ENCODE peak calls at places on chromosomes 12 and 14, in four cellular contexts. G, M, D and U are unnamed samples.
A peak's percentile ranks its signal among the peaks of the same experiment; 100 is the strongest.

GRCh38 chr14:55160989-55161388 is 30.4 kb downstream of the DLGAP5 start:
- DNase-seq in G (no peak), M (no peak), D (no peak), U (no peak)

GRCh38 chr12:42213023-42213422 is 25.0 kb downstream of the YAF2 start:
- DNase-seq in G (no peak), M (no peak), D (no peak), U (no peak)

GRCh38 chr12:1845427-1845826 is 25.1 kb downstream of the LRTM2 start:
- DNase-seq in G (no peak), M (no peak), D (no peak), U (no peak)

GRCh38 chr14:70245026-70245425 is 56.3 kb upstream of the SLC8A3 start:
- DNase-seq in G (no peak), M (no peak), D (no peak), U (no peak)

GRCh38 chr14:90409209-90409730 is 12.4 kb downstream of the CALM1 start:
- DNase-seq in G (no peak), M (no peak), D (no peak), U (no peak)

GRCh38 chr12:21607701-21608100 is 3.1 kb upstream of the GYS2 start:
- DNase-seq in G (no peak), M (no peak), D (no peak), U (no peak)

GRCh38 chr12:23949212-23950010 is at the start of gene SOX5:
- DNase-seq in G (no peak), M (peak; percentile 20), D (no peak), U (no peak)

GRCh38 chr12:11834104-11834812 is 184.8 kb downstream of the ETV6 start:
- DNase-seq in G (no peak), M (no peak), D (no peak), U (no peak)

GRCh38 chr12:9869307-9870161 is at the start of gene CLEC2B:
- DNase-seq in G (peak; percentile 40), M (no peak), D (no peak), U (peak; percentile 17)

GRCh38 chr14:86257973-86258372 is 728.0 kb downstream of the FLRT2 start:
- DNase-seq in G (no peak), M (no peak), D (no peak), U (no peak)

GRCh38 chr12:58967551-58967950 is 47.2 kb upstream of the LRIG3 start:
- DNase-seq in G (no peak), M (no peak), D (no peak), U (no peak)

GRCh38 chr12:28540324-28540714 is 350.1 kb downstream of the CCDC91 start:
- DNase-seq in G (no peak), M (no peak), D (no peak), U (no peak)

GRCh38 chr12:28537474-28537873 is 347.2 kb downstream of the CCDC91 start:
- DNase-seq in G (no peak), M (no peak), D (no peak), U (no peak)

GRCh38 chr12:28539691-28540323 is 349.6 kb downstream of the CCDC91 start:
- DNase-seq in G (no peak), M (no peak), D (no peak), U (no peak)

GRCh38 chr12:28535216-28535615 is 345.0 kb downstream of the CCDC91 start:
- DNase-seq in G (no peak), M (no peak), D (no peak), U (no peak)

GRCh38 chr12:28536088-28536487 is 345.8 kb downstream of the CCDC91 start:
- DNase-seq in G (no peak), M (no peak), D (no peak), U (peak; percentile 22)
- TF ChIP-seq SPI1 in G (no peak), M (no peak), D (no peak), U (no peak)

GRCh38 chr14:34833545-34834523 is 41.3 kb downstream of the BAZ1A start:
- DNase-seq in G (no peak), M (no peak), D (no peak), U (peak; percentile 52)
- TF ChIP-seq SPI1 in G (no peak), M (no peak), D (no peak), U (no peak)

GRCh38 chr12:28099862-28100261 is 90.4 kb upstream of the CCDC91 start:
- DNase-seq in G (no peak), M (no peak), D (no peak), U (no peak)
- TF ChIP-seq SPI1 in G (no peak), M (no peak), D (no peak), U (no peak)

GRCh38 chr14:67137744-67138371 is 51.4 kb upstream of the GARIN2 start:
- DNase-seq in G (no peak), M (no peak), D (no peak), U (no peak)
- TF ChIP-seq SPI1 in G (no peak), M (no peak), D (no peak), U (no peak)

DNA sequence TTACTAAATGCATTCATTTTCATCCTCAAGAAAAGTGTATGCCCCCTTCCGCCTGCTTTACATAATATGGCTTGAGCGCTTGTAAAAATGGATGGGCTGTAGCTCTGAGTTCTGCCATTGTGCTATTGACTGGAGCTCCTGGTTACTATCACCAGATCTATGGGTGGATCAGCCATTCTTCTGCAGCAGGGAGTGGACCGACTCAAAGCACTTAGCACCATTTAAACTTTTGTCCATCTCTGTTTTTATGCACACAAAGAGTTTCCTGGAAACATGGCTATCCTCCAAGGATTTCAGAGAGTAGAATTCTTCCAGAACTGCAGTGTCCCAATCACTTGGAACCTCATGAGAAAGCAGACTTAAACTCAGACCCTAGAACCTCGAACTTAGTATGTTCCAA is 4.5 kb upstream of the NUMB start:
- DNase-seq in G (no peak), M (peak; percentile 8), D (no peak), U (no peak)
- TF ChIP-seq SPI1 in G (no peak), M (no peak), D (no peak), U (no peak)

DNA sequence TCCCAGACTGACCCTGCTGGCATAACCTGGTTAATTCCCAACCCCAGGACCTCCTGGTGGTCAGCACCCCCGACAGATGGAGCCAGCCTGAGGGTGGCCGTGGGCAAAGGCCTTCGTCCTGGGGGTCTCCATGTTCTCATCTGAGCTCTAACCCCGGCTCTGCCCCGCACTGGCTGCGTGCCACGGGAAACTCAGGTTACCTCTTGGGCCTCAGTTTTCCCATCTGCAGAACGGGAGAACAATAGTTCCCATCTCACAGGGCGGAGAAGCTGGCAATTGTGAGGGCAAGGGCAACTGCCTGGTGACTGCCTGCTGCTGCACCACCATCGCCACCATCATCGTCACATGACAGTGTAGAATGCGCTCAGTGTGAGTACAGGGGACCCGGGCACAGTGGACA is 77.9 kb downstream of the RFLNA start:
- DNase-seq in G (no peak), M (no peak), D (no peak), U (no peak)
- TF ChIP-seq SPI1 in G (no peak), M (no peak), D (no peak), U (no peak)

DNA sequence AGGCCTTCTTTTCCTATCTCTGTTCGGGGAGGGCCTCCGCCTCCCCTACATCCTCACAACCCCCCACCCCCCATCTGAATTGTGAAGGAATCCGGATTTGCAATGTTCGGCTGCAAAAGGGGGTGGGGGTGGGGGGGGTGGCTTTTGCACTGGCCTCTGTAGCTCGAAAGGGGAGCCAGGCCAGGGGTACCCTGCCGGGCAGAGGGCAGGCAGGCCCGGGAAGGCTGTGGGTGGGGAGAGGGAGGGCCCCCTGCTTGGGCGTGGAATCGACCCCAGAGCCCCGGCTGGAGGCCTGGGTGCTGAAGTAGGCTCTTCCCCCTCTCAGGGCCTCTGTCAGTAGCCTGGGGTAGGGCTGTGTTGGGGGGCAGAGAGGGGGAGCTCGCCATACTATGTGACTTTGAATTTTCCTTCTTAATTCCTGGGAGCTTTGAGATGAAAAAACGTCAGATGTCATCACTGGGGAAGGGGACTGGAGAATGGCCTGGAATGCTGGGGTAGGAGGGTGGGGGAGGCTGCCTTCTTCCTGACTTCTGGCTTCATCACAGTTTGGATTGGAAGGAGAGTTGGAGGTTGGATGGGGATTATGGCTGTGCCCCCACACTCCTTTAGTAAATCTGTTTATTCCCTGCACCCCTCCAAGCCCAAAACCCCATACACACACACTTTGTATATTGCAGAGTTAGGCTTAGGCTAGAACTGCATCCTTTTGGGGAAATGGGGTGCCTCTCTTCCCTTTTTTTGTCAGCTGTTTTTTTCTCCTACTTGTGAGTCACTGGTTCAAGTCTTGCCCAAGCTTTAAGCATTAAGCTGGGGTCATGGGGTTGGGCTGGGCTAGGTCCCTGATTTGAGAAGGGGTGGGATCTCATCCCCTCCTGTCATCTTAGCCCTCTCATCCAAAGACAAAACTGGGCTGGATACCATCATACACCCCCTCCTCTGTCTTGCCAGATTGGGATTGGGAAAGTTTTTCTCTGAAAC is 1.3 kb downstream of the LRP1 start:
- DNase-seq in G (no peak), M (no peak), D (no peak), U (no peak)
- TF ChIP-seq SPI1 in G (peak; percentile 12), M (peak; percentile 39), D (no peak), U (peak; percentile 80)